ENCODE peak calls at places on chromosomes 3 and 15, in eight cellular contexts. G is psoas muscle; P is AG09319; K is CD8-positive, alpha-beta T cell; V is cardiac muscle cell; W is dorsolateral prefrontal cortex; E is AG10803; R is progenitor cell of endocrine pancreas. S is an unnamed sample.

GRCh38 chr3:67468511-67468910 is 185.9 kb downstream of the SUCLG2 start:
- DNase-seq in G (no peak), P (no peak), K (no peak), V (no peak), W (no peak), E (no peak), R (no peak), S (no peak)

GRCh38 chr3:196604548-196604947 is 34.9 kb upstream of the NRROS start:
- DNase-seq in G (no peak), P (no peak), K (peak), V (no peak), W (no peak), E (no peak), R (no peak), S (no peak)

GRCh38 chr15:66931768-66932633 is 133.4 kb upstream of the SMAD3 start:
- DNase-seq in G (no peak), P (no peak), K (no peak), V (peak), W (no peak), E (peak), R (no peak), S (no peak)

GRCh38 chr15:69719527-69719926 is 266.9 kb downstream of the RPLP1 start:
- DNase-seq in G (no peak), P (no peak), K (peak), V (no peak), W (no peak), E (no peak), R (no peak), S (peak)

GRCh38 chr3:1501396-1501795 is 408.6 kb downstream of the CNTN6 start:
- DNase-seq in G (no peak), P (no peak), K (no peak), V (no peak), W (no peak), E (no peak), R (no peak), S (no peak)

GRCh38 chr15:45802140-45802539 is 167.3 kb downstream of the SQOR start:
- DNase-seq in G (no peak), P (no peak), K (no peak), V (no peak), W (no peak), E (no peak), R (no peak), S (no peak)

GRCh38 chr15:69499521-69500201 is 47.0 kb downstream of the RPLP1 start:
- DNase-seq in G (peak), P (no peak), K (no peak), V (peak), W (no peak), E (no peak), R (no peak), S (no peak)

GRCh38 chr15:74889390-74889881 is 406 bp upstream of the MPI start:
- DNase-seq in G (peak), P (no peak), K (no peak), V (peak), W (peak), E (no peak), R (no peak), S (peak)

GRCh38 chr3:116129187-116129945 is 315.9 kb downstream of the LSAMP start:
- DNase-seq in G (no peak), P (no peak), K (no peak), V (no peak), W (no peak), E (no peak), R (no peak), S (no peak)

GRCh38 chr15:28456476-28457395 is 76.0 kb downstream of the GOLGA8G start:
- DNase-seq in G (peak), P (no peak), K (no peak), V (no peak), W (no peak), E (no peak), R (no peak), S (peak)

GRCh38 chr3:49278548-49278947 is 1.5 kb upstream of the C3orf62 start:
- DNase-seq in G (no peak), P (no peak), K (no peak), V (no peak), W (no peak), E (no peak), R (no peak), S (no peak)

GRCh38 chr3:130465486-130465885 is 51.5 kb upstream of the COL6A6 start:
- DNase-seq in G (no peak), P (no peak), K (no peak), V (no peak), W (no peak), E (peak), R (no peak), S (no peak)

GRCh38 chr15:82647045-82647834 is at the start of gene CPEB1:
- DNase-seq in G (peak), P (no peak), K (no peak), V (peak), W (peak), E (peak), R (no peak), S (no peak)

GRCh38 chr3:40009991-40010390 is 200.6 kb downstream of the MYRIP start:
- DNase-seq in G (no peak), P (no peak), K (no peak), V (no peak), W (no peak), E (no peak), R (no peak), S (no peak)

GRCh38 chr15:101201411-101202174 is 50.3 kb downstream of the CHSY1 start:
- DNase-seq in G (peak), P (peak), K (no peak), V (peak), W (peak), E (peak), R (no peak), S (peak)

GRCh38 chr3:37554364-37554763 is 307.3 kb upstream of the CTDSPL start:
- DNase-seq in G (no peak), P (no peak), K (no peak), V (no peak), W (no peak), E (no peak), R (no peak), S (no peak)

GRCh38 chr15:60374628-60375081 is 23.1 kb downstream of the ANXA2 start:
- DNase-seq in G (peak), P (peak), K (no peak), V (peak), W (no peak), E (peak), R (peak), S (peak)

GRCh38 chr3:146172586-146172985 is 11.6 kb upstream of the PLOD2 start:
- DNase-seq in G (no peak), P (no peak), K (no peak), V (no peak), W (no peak), E (no peak), R (no peak), S (no peak)

GRCh38 chr3:68206524-68207117 is 552.2 kb upstream of the SUCLG2 start:
- DNase-seq in G (no peak), P (no peak), K (no peak), V (no peak), W (no peak), E (no peak), R (no peak), S (no peak)

DNA sequence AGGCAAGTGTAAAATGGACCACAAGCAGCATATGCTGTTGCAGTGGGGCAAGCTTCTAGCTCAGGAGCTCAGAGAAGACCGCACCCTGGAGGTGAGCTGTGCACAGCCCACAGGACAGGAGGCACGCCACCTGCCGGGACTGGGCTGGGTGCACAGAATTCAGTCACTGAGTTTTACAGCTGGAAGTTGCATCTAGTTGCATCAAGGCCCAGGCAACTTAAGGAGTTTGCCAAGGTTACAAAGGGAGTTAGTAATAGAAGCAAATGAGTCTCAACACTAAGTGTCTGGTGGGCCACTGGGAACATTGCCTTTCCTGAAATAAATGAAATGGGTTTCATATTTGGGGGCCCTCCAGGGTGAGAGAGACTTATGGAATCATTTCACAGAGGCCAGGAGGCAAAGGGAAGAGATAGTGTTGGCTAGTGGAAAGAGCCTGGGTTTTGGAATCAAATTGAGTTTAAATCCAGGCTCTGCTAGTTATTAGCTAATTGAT is 36.0 kb upstream of the TIMP4 start:
- DNase-seq in G (no peak), P (no peak), K (no peak), V (no peak), W (no peak), E (peak), R (no peak), S (no peak)
- TF ChIP-seq CTCF in G (no peak), P (no peak), K (no peak), V (peak), W (no peak), E (peak), R (peak), S (no peak)

GRCh38 chr3:25863560-25863959 is 73.7 kb downstream of the OXSM start:
- DNase-seq in G (no peak), P (no peak), K (no peak), V (no peak), W (no peak), E (no peak), R (no peak), S (no peak)
- TF ChIP-seq CTCF in G (no peak), P (no peak), K (no peak), V (peak), W (no peak), E (no peak), R (peak), S (no peak)

GRCh38 chr3:57436195-57436761 is 107.9 kb downstream of the DNAH12 start:
- DNase-seq in G (no peak), P (no peak), K (no peak), V (no peak), W (no peak), E (no peak), R (no peak), S (no peak)

DNA sequence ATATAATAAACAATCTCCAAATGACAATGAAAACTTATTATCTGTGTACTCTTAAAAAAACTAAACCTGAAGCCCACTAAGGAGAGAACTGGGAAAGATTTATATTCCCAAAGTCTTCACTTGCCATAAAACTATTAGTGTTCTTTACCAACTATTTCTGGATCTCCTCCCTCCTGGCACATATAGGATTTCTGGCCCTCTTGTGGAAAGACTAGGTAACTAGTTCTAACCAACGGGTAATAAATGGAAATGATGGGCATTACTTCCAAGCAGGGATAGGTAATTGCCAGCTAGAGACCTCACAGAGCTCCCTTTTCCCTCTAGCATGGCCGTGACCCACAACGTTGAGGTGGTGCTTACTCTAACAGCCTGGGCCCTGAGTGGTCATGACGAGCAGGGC is 110.1 kb downstream of the DNAH12 start:
- DNase-seq in G (no peak), P (no peak), K (no peak), V (peak), W (no peak), E (peak), R (no peak), S (no peak)
- TF ChIP-seq CTCF in G (peak), P (peak), K (no peak), V (peak), W (no peak), E (peak), R (peak), S (no peak)

DNA sequence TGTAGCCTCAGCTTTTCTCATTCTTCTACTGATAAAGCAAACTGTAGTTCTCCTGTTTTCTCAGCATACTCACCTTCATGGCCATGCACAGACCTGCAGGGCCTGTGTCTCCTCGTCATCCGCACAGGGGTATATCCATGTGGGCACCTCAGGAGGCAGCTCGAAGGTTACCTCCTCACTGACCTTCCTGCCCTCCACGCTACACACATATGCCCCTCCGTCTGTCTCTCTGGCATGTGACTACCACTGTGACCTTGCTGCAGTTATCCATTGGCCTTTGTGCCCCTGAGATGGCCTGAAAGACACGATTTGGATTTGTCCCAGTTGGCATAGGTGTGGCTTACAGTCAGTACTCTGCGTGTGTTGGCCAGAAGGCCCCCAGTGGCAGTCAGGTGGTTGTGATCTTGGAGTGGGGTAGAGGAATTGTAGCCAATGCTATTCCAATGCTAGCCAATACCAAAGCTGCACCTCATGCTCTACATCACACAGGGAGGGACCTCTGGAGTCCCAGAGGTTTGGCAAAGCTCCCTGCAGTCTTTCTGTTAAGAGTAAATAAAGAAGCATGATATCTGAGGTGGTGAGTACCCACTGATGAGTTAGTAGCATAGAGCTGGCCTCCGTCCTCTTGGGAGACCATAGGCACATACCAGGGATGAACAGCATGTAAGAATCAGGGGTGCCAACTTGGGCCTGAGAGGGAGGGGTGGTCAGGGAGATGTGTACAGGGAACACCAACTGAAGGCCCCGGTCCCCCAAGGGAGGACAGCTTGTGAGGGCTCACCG is 143.4 kb downstream of the EEFSEC start:
- DNase-seq in G (no peak), P (no peak), K (no peak), V (no peak), W (no peak), E (no peak), R (no peak), S (no peak)
- TF ChIP-seq CTCF in G (no peak), P (no peak), K (no peak), V (no peak), W (no peak), E (no peak), R (no peak), S (no peak)

GRCh38 chr3:87006844-87007439 is 16.0 kb upstream of the VGLL3 start:
- DNase-seq in G (no peak), P (no peak), K (no peak), V (no peak), W (no peak), E (peak), R (no peak), S (no peak)
- TF ChIP-seq CTCF in G (no peak), P (peak), K (no peak), V (peak), W (peak), E (peak), R (peak), S (no peak)

GRCh38 chr3:99848433-99848832 is 30.8 kb downstream of the CMSS1 start:
- DNase-seq in G (no peak), P (no peak), K (no peak), V (no peak), W (no peak), E (no peak), R (no peak), S (no peak)
- TF ChIP-seq CTCF in G (no peak), P (no peak), K (no peak), V (no peak), W (no peak), E (no peak), R (no peak), S (no peak)

S was measured in left lung.